ENCODE peak calls at places on chromosomes 5 and 9, in nine cellular contexts. V, I, Z, H, O, X, N, G and J are unnamed samples. For H3K4me1, the result is how much of the 10 kb centered on the place peaks cover.

GRCh38 chr9:136700959-136701664 is 11.3 kb upstream of the DIPK1B start:
- DNase-seq in V (no peak), I (no peak), Z (no peak), H (peak), O (no peak), X (peak), N (no peak), G (no peak), J (no peak)

GRCh38 chr5:75536694-75537360 is 25.1 kb downstream of the POLK start:
- DNase-seq in V (no peak), I (no peak), Z (no peak), H (peak), O (no peak), X (peak), N (no peak), G (no peak), J (no peak)

GRCh38 chr9:4987996-4988421 is 2.9 kb downstream of the JAK2 start:
- DNase-seq in V (peak), I (peak), Z (peak), H (no peak), O (no peak), X (peak), N (peak), G (peak), J (peak)

GRCh38 chr5:153584561-153585359 is 94.3 kb downstream of the GRIA1 start:
- DNase-seq in V (no peak), I (no peak), Z (peak), H (no peak), O (no peak), X (no peak), N (no peak), G (no peak), J (peak)

GRCh38 chr9:113715086-113715485 is 161.0 kb upstream of the ZNF618 start:
- DNase-seq in V (no peak), I (no peak), Z (no peak), H (no peak), O (no peak), X (no peak), N (no peak), G (no peak), J (no peak)

GRCh38 chr5:151128817-151129216 is 28.8 kb downstream of the ANXA6 start:
- DNase-seq in V (no peak), I (no peak), Z (no peak), H (peak), O (no peak), X (no peak), N (no peak), G (no peak), J (no peak)

GRCh38 chr5:147658293-147658932 is 124.1 kb downstream of the JAKMIP2 start:
- DNase-seq in V (no peak), I (no peak), Z (no peak), H (no peak), O (no peak), X (no peak), N (no peak), G (no peak), J (no peak)

GRCh38 chr5:127564002-127564769 is 46.7 kb downstream of the PRRC1 start:
- DNase-seq in V (peak), I (peak), Z (peak), H (no peak), O (no peak), X (peak), N (peak), G (peak), J (peak)

GRCh38 chr5:125059255-125060050 is 313.0 kb upstream of the ZNF608 start:
- DNase-seq in V (peak), I (peak), Z (peak), H (no peak), O (no peak), X (no peak), N (no peak), G (no peak), J (no peak)

GRCh38 chr5:56183507-56183906 is 49.6 kb downstream of the ANKRD55 start:
- DNase-seq in V (no peak), I (no peak), Z (peak), H (no peak), O (no peak), X (no peak), N (peak), G (no peak), J (no peak)

GRCh38 chr5:156647034-156647451 is 203.1 kb upstream of the PPP1R2B start:
- DNase-seq in V (peak), I (no peak), Z (no peak), H (no peak), O (no peak), X (no peak), N (no peak), G (no peak), J (no peak)

GRCh38 chr5:104345513-104345823 is 782.9 kb upstream of the NUDT12 start:
- DNase-seq in V (no peak), I (no peak), Z (no peak), H (no peak), O (no peak), X (no peak), N (no peak), G (no peak), J (no peak)

GRCh38 chr5:1468247-1468612 is 23.0 kb upstream of the SLC6A3 start:
- DNase-seq in V (no peak), I (peak), Z (no peak), H (no peak), O (no peak), X (peak), N (peak), G (peak), J (no peak)

GRCh38 chr5:32506809-32507208 is 62.3 kb upstream of the ZFR start:
- DNase-seq in V (no peak), I (no peak), Z (no peak), H (no peak), O (no peak), X (no peak), N (peak), G (peak), J (no peak)

GRCh38 chr9:38081356-38082108 is 12.5 kb upstream of the SHB start:
- DNase-seq in V (no peak), I (no peak), Z (peak), H (peak), O (no peak), X (no peak), N (no peak), G (no peak), J (no peak)

GRCh38 chr9:2725126-2725525 is 7.8 kb downstream of the KCNV2 start:
- DNase-seq in V (no peak), I (no peak), Z (no peak), H (no peak), O (no peak), X (no peak), N (no peak), G (no peak), J (no peak)

GRCh38 chr5:16550316-16550952 is 66.4 kb downstream of the RETREG1 start:
- DNase-seq in V (no peak), I (peak), Z (peak), H (no peak), O (no peak), X (peak), N (peak), G (peak), J (no peak)

GRCh38 chr5:81020478-81021167 is 60.5 kb downstream of the RASGRF2 start:
- DNase-seq in V (no peak), I (no peak), Z (no peak), H (no peak), O (no peak), X (no peak), N (no peak), G (no peak), J (no peak)

GRCh38 chr5:31449175-31449574 is 82.7 kb downstream of the DROSHA start:
- DNase-seq in V (no peak), I (no peak), Z (no peak), H (no peak), O (no peak), X (no peak), N (peak), G (no peak), J (no peak)

GRCh38 chr9:124221685-124222084 is 36.1 kb upstream of the NEK6 start:
- DNase-seq in V (no peak), I (no peak), Z (no peak), H (peak), O (no peak), X (no peak), N (no peak), G (no peak), J (no peak)

GRCh38 chr5:113505181-113505580 is 8.3 kb upstream of the YTHDC2 start:
- DNase-seq in V (no peak), I (no peak), Z (peak), H (no peak), O (no peak), X (no peak), N (peak), G (no peak), J (no peak)

GRCh38 chr9:19161257-19162025 is 34.1 kb upstream of the PLIN2 start:
- DNase-seq in V (no peak), I (no peak), Z (peak), H (peak), O (no peak), X (peak), N (peak), G (peak), J (peak)

DNA sequence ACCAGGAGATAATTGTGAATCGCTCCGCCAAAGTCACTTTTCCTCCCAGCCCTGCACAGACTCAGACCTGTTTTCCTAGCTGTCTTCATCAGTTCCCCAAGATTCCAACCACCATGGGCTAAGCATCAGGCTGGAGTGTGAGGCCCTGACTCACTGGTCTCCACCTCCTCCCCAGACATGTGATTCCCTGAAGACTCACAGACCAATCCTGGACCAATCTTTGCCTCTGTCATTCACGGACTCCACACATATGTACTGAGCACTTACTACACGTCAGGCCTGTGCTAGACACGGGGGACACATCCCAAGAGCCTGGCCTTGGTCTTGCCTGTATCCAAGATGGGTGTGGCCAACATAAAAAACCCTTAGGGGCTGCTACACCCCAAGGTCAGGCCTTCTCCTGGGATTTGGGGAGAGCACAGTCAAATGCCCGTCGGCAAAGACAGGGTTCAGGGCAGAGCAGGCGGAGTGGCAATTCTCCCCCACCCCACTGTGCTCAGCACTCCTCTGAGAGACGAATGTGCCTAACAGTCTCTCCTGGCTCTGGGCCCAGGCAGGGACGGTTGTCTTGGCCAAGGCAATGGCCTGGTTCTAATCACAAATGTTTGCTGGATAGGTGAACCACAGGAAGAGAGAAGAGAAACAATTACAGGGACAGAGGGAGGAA is 11.9 kb downstream of the EEIG1 start:
- DNase-seq in V (no peak), I (no peak), Z (no peak), H (no peak), O (no peak), X (peak), N (peak), G (peak), J (no peak)
- H3K4me1 ChIP-seq in V (under half), I (under half), Z (under half), H (half or more), O (half or more), X (half or more), N (half or more), G (half or more), J (half or more)

GRCh38 chr5:141604318-141604717 is 14.5 kb downstream of the DIAPH1 start:
- DNase-seq in V (no peak), I (peak), Z (peak), H (no peak), O (peak), X (peak), N (peak), G (peak), J (peak)
- H3K4me1 ChIP-seq in V (under half), I (under half), Z (under half), H (half or more), O (under half), X (under half), N (under half), G (under half), J (under half)

GRCh38 chr5:10635861-10636350 is 72.0 kb downstream of the ANKRD33B start:
- DNase-seq in V (no peak), I (no peak), Z (peak), H (no peak), O (no peak), X (no peak), N (no peak), G (no peak), J (no peak)
- H3K4me1 ChIP-seq in V (under half), I (under half), Z (half or more), H (under half), O (under half), X (under half), N (under half), G (under half), J (under half)

DNA sequence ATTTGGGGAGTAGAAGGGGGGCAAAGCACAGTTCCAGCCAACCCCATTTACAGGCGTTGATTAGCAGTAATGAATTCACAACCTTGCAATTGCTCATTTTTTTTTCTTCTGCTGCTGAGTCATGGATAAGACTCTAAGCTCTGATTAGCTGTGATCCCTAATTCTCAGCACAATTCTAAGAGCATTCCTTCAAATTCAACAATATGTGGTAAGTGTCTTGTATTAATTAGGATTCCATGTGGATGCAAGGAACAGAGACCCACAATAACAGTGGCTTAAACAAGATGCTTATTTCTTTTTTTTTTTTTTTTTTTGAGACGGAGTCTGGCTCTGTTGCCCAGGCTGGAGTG is 133.4 kb downstream of the PALM2AKAP2 start:
- DNase-seq in V (no peak), I (no peak), Z (no peak), H (no peak), O (no peak), X (no peak), N (peak), G (no peak), J (no peak)
- H3K4me1 ChIP-seq in V (under half), I (under half), Z (half or more), H (under half), O (under half), X (under half), N (under half), G (under half), J (under half)

GRCh38 chr5:169295241-169295747 is 5.6 kb downstream of the SLIT3 start:
- DNase-seq in V (no peak), I (no peak), Z (no peak), H (no peak), O (no peak), X (no peak), N (no peak), G (no peak), J (no peak)

GRCh38 chr5:169289520-169289919 is 11.4 kb downstream of the SLIT3 start:
- DNase-seq in V (no peak), I (no peak), Z (no peak), H (no peak), O (no peak), X (no peak), N (no peak), G (no peak), J (no peak)

GRCh38 chr5:169294621-169295020 is 6.3 kb downstream of the SLIT3 start:
- DNase-seq in V (no peak), I (no peak), Z (no peak), H (no peak), O (no peak), X (no peak), N (no peak), G (no peak), J (no peak)

GRCh38 chr5:169290895-169291294 is 10.0 kb downstream of the SLIT3 start:
- DNase-seq in V (no peak), I (no peak), Z (peak), H (no peak), O (no peak), X (no peak), N (peak), G (no peak), J (no peak)

DNA sequence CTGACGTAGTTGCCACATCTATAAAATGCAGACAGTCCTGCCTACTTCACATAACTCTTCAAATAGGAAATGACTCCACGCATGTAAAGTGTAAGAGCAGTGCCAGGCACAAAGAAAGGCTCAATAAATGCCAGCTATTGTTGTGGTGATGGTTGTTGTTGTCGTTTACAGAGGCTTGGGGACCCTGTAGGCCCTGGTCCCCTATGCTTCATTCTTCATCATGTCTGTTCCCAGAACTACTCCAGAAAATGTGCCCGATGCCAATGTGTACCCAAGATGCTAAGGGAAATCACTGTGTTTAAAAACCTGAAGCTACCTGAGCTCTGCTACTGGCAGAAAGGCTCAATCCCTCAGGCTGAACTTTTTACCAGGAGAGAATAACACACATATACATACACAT is 9.1 kb downstream of the SLIT3 start:
- DNase-seq in V (no peak), I (no peak), Z (no peak), H (no peak), O (no peak), X (no peak), N (no peak), G (no peak), J (no peak)
- H3K4me1 ChIP-seq in V (under half), I (under half), Z (half or more), H (under half), O (under half), X (under half), N (under half), G (under half), J (under half)

GRCh38 chr5:119275146-119275872 is 80.5 kb upstream of the TNFAIP8 start:
- DNase-seq in V (no peak), I (no peak), Z (no peak), H (no peak), O (no peak), X (no peak), N (no peak), G (no peak), J (no peak)

GRCh38 chr5:119275873-119276214 is 80.0 kb upstream of the TNFAIP8 start:
- DNase-seq in V (no peak), I (no peak), Z (no peak), H (no peak), O (no peak), X (no peak), N (no peak), G (no peak), J (no peak)

GRCh38 chr5:119279093-119279492 is 76.7 kb upstream of the TNFAIP8 start:
- DNase-seq in V (no peak), I (no peak), Z (no peak), H (no peak), O (no peak), X (no peak), N (no peak), G (no peak), J (no peak)

GRCh38 chr5:119274767-119275130 is 81.1 kb upstream of the TNFAIP8 start:
- DNase-seq in V (no peak), I (no peak), Z (no peak), H (no peak), O (no peak), X (no peak), N (peak), G (no peak), J (no peak)

DNA sequence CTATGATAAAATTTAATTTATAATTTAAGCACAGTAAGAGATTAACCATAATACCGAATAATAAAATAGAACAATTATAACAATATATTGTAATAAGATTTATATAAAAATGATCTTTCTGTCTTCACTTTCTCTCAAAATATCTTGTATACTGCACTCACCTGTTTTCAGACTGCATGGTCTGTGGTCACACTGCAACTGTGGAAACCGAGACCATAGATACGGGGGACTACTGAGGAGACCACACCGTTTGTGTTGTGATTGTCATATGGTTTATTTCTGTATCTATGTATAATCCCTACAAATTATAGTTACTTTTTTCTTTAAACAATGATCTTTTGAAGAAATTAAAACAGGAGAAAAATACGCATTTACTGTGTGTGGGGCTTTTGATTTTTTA is 78.8 kb upstream of the TNFAIP8 start:
- DNase-seq in V (no peak), I (no peak), Z (no peak), H (no peak), O (no peak), X (no peak), N (no peak), G (no peak), J (no peak)
- H3K4me1 ChIP-seq in V (under half), I (under half), Z (under half), H (half or more), O (under half), X (under half), N (under half), G (under half), J (under half)

DNA sequence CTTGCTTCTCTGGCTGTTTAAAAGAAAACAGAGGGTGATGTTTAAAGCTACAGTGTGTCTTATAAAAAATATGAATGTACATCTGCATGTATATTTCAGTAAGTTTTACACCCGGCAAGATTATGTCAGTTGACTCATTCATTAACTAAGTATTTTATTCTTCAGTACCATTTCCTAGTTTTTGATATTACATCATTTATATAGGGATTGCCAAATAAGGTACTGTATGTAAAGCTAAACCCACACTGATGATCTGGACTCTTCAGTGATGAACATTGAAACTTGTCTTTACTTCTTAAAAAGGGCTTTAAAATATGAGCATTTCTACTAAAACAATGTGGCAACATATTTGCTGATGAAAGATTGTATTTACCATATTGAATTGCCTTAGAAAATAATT is 151.8 kb upstream of the TLX3 start:
- DNase-seq in V (no peak), I (no peak), Z (no peak), H (no peak), O (no peak), X (no peak), N (peak), G (no peak), J (no peak)
- H3K4me1 ChIP-seq in V (under half), I (under half), Z (under half), H (under half), O (under half), X (under half), N (under half), G (under half), J (under half)

DNA sequence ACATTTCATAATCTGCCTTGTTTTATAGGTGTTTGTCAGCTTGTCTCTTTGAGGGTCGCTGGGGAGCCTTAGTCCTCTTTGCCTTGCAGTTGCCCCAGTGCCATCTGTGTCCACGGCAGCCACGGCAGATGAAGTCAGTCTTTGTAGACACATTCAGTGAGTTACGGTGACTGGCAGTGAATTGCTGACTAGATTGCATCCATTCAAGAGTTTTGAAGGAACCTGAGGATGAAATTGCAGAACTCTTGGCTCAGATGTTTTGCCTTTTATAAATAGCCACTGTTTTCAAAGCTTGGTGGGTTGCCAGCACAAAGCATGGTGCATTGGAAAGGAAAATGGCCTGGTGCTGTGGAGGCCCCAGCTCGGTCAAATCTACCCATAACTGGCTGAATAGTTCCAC is 125.6 kb downstream of the TRIO start:
- DNase-seq in V (no peak), I (no peak), Z (no peak), H (no peak), O (no peak), X (no peak), N (peak), G (no peak), J (no peak)
- H3K4me1 ChIP-seq in V (under half), I (under half), Z (half or more), H (under half), O (under half), X (under half), N (half or more), G (under half), J (under half)